ENCODE peak calls at places on chromosomes 2 and 18, in eight cellular contexts. F is SK-N-SH, I is neural progenitor cell, E is OCI-LY7, Z is MM.1S, V is HCT116, O is PC-3, G is hepatocyte. R is an unnamed sample.

GRCh38 chr2:75432761-75433361 is 127.9 kb downstream of the EVA1A start:
- DNase-seq in F (no peak), I (peak; percentile 75), E (peak; percentile 44), Z (no peak), V (no peak), O (no peak), G (no peak), R (peak; percentile 58)

GRCh38 chr2:170354855-170355649 is 177.1 kb downstream of the MYO3B start:
- DNase-seq in F (no peak), I (no peak), E (peak; percentile 51), Z (no peak), V (no peak), O (no peak), G (no peak), R (no peak)

GRCh38 chr2:28691774-28692281 is 59.8 kb upstream of the PPP1CB start:
- DNase-seq in F (peak; percentile 31), I (peak; percentile 75), E (no peak), Z (no peak), V (no peak), O (peak; percentile 48), G (peak; percentile 65), R (peak; percentile 46)

GRCh38 chr2:240893363-240893828 is 2.6 kb downstream of the MAB21L4 start:
- DNase-seq in F (no peak), I (peak; percentile 85), E (peak; percentile 26), Z (no peak), V (peak; percentile 28), O (peak; percentile 38), G (peak; percentile 91), R (peak; percentile 78)

GRCh38 chr2:27442282-27442980 is at the start of gene KRTCAP3:
- DNase-seq in F (peak; percentile 58), I (peak; percentile 93), E (peak; percentile 17), Z (no peak), V (peak; percentile 42), O (peak; percentile 14), G (peak; percentile 88), R (no peak)

GRCh38 chr2:240551809-240552208 is 6.0 kb downstream of the ANKMY1 start:
- DNase-seq in F (no peak), I (no peak), E (peak; percentile 70), Z (no peak), V (no peak), O (no peak), G (no peak), R (no peak)

GRCh38 chr2:61471905-61472805 is 1.3 kb upstream of the USP34 start:
- DNase-seq in F (peak; percentile 27), I (peak; percentile 36), E (peak; percentile 59), Z (peak; percentile 52), V (no peak), O (peak; percentile 45), G (peak; percentile 66), R (peak; percentile 51)

GRCh38 chr2:218754201-218754600 is 27.7 kb upstream of the CYP27A1 start:
- DNase-seq in F (no peak), I (no peak), E (no peak), Z (no peak), V (no peak), O (no peak), G (no peak), R (no peak)

GRCh38 chr2:19733951-19734425 is 167.8 kb downstream of the TTC32 start:
- DNase-seq in F (no peak), I (no peak), E (no peak), Z (no peak), V (no peak), O (peak; percentile 23), G (no peak), R (peak; percentile 76)

GRCh38 chr18:77131100-77131651 is 1.4 kb downstream of the MBP start:
- DNase-seq in F (no peak), I (peak; percentile 19), E (peak; percentile 36), Z (no peak), V (no peak), O (peak; percentile 21), G (peak; percentile 39), R (no peak)

GRCh38 chr2:236593956-236594355 is 24.3 kb downstream of the ACKR3 start:
- DNase-seq in F (no peak), I (no peak), E (no peak), Z (no peak), V (no peak), O (no peak), G (no peak), R (no peak)

GRCh38 chr2:57965219-57965618 is 81.4 kb upstream of the VRK2 start:
- DNase-seq in F (no peak), I (no peak), E (no peak), Z (no peak), V (no peak), O (no peak), G (no peak), R (no peak)

GRCh38 chr2:224147174-224147573 is 108.1 kb upstream of the SERPINE2 start:
- DNase-seq in F (no peak), I (no peak), E (no peak), Z (no peak), V (peak; percentile 24), O (peak; percentile 71), G (peak; percentile 61), R (peak; percentile 56)

GRCh38 chr2:66522591-66523379 is 87.9 kb downstream of the MEIS1 start:
- DNase-seq in F (no peak), I (no peak), E (no peak), Z (no peak), V (no peak), O (no peak), G (no peak), R (no peak)

GRCh38 chr18:77113361-77114069 is 19.1 kb downstream of the MBP start:
- DNase-seq in F (no peak), I (no peak), E (no peak), Z (no peak), V (no peak), O (no peak), G (no peak), R (no peak)

GRCh38 chr2:172628085-172628484 is 72.2 kb downstream of the PDK1 start:
- DNase-seq in F (no peak), I (no peak), E (no peak), Z (no peak), V (no peak), O (no peak), G (no peak), R (no peak)

GRCh38 chr2:233919938-233920337 is 2.8 kb downstream of the TRPM8 start:
- DNase-seq in F (no peak), I (no peak), E (no peak), Z (no peak), V (no peak), O (peak; percentile 64), G (no peak), R (peak; percentile 66)

GRCh38 chr2:154978710-154979109 is 280.2 kb downstream of the KCNJ3 start:
- DNase-seq in F (no peak), I (no peak), E (peak; percentile 31), Z (no peak), V (no peak), O (no peak), G (no peak), R (no peak)

DNA sequence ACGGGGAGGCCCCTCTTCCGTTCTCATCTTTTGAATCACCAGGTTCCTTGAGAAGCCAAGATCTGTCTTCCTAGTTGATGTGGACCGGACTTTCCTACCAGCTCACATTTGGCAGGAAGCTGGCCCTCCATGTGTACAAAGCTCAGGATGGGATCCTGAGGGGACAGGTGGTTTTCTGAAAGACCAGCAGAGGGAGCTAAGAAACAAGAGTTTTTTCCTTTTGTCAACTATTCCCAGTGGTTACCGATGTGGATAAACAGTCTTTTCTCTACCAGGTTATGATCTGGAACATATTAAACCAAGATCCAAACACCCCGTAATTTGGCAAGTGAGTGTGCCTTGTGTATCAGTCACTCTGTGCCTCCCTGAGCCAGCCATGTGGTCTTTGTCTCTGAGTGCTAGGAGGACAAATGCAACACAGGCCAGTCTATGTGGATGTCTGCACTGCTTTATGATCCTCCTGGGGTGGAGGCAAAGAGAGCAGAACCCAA is 25.1 kb upstream of the ARHGAP25 start:
- DNase-seq in F (peak; percentile 52), I (peak; percentile 71), E (peak; percentile 73), Z (peak; percentile 41), V (peak; percentile 45), O (peak; percentile 79), G (peak; percentile 68), R (peak; percentile 68)
- TF ChIP-seq EZH2phosphoT487 in F (no peak), I (no peak), E (no peak), Z (no peak), V (no peak), O (no peak), G (no peak), R (no peak)

DNA sequence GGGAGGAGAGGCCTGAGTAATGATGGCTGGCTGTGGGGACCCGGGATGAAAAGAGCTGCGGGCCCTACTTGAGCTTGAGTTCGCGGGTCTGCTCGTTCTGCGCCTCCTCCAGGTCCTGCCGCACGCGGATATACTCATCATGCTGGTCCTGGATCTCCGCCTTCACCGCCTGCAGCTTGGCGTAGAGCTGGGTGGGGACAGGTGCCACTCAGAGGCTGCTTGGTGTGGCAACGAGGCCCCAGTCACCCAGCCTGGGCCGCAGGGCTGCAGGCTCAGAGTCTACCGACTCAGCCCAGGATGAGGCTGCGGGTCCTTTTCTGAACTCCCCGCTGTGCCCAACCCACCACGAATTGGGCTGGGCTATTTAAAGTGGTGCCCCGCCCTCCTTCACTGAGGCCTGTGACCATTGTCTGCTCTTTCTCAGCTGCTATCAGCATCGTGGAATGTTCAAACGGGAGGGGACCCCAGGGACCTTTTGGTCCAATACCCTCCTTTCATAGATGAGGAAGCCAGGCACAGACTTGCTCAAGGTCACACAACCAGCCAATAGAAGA is 28.0 kb downstream of the KIF3C start:
- DNase-seq in F (no peak), I (peak; percentile 61), E (no peak), Z (no peak), V (no peak), O (no peak), G (no peak), R (no peak)
- TF ChIP-seq EZH2phosphoT487 in F (no peak), I (no peak), E (no peak), Z (no peak), V (no peak), O (no peak), G (no peak), R (no peak)

GRCh38 chr2:152825834-152826233 is 107.4 kb downstream of the ARL6IP6 start:
- DNase-seq in F (no peak), I (no peak), E (no peak), Z (no peak), V (no peak), O (no peak), G (no peak), R (peak; percentile 77)

GRCh38 chr2:152822669-152823068 is 104.2 kb downstream of the ARL6IP6 start:
- DNase-seq in F (no peak), I (no peak), E (no peak), Z (no peak), V (no peak), O (no peak), G (peak; percentile 46), R (no peak)

GRCh38 chr2:152823901-152824300 is 105.5 kb downstream of the ARL6IP6 start:
- DNase-seq in F (no peak), I (no peak), E (no peak), Z (no peak), V (no peak), O (no peak), G (no peak), R (no peak)

GRCh38 chr2:152827944-152828343 is 109.5 kb downstream of the ARL6IP6 start:
- DNase-seq in F (no peak), I (no peak), E (no peak), Z (no peak), V (no peak), O (no peak), G (no peak), R (no peak)

GRCh38 chr2:152826880-152827279 is 108.5 kb downstream of the ARL6IP6 start:
- DNase-seq in F (no peak), I (no peak), E (peak; percentile 82), Z (no peak), V (no peak), O (peak; percentile 36), G (no peak), R (peak; percentile 89)
- TF ChIP-seq EZH2phosphoT487 in F (no peak), I (no peak), E (no peak), Z (no peak), V (no peak), O (no peak), G (no peak), R (no peak)

GRCh38 chr2:36568533-36569246 is 29.3 kb downstream of the FEZ2 start:
- DNase-seq in F (no peak), I (no peak), E (no peak), Z (no peak), V (no peak), O (peak; percentile 94), G (no peak), R (peak; percentile 74)
- TF ChIP-seq EZH2phosphoT487 in F (no peak), I (no peak), E (no peak), Z (no peak), V (no peak), O (no peak), G (no peak), R (no peak)

R was measured in GM23248.